ENCODE peak calls at places on chromosomes 6 and 20, in eight cellular contexts. One of them, this sample, is unnamed. For H3K4me1, the result is how much of the 10 kb centered on the place peaks cover.

GRCh38 chr6:20946037-20946436 is 411.8 kb downstream of the CDKAL1 start:
- DNase-seq in tibial artery: no peak
- DNase-seq in tibial nerve: no peak
- DNase-seq in left ventricle myocardium inferior: no peak
- DNase-seq in hepatocyte: no peak
- DNase-seq in mucosa of descending colon: no peak
- DNase-seq in lower lobe of right lung: no peak
- DNase-seq in esophagus squamous epithelium: no peak
- DNase-seq in this sample: no peak

GRCh38 chr6:47714802-47715201 is 16.4 kb downstream of the ADGRF4 start:
- DNase-seq in tibial artery: no peak
- DNase-seq in tibial nerve: no peak
- DNase-seq in left ventricle myocardium inferior: no peak
- DNase-seq in hepatocyte: no peak
- DNase-seq in mucosa of descending colon: no peak
- DNase-seq in lower lobe of right lung: no peak
- DNase-seq in esophagus squamous epithelium: no peak
- DNase-seq in this sample: no peak

GRCh38 chr20:63210011-63210605 is 5.8 kb downstream of the YTHDF1 start:
- DNase-seq in tibial artery: no peak
- DNase-seq in tibial nerve: no peak
- DNase-seq in left ventricle myocardium inferior: no peak
- DNase-seq in hepatocyte: no peak
- DNase-seq in mucosa of descending colon: no peak
- DNase-seq in lower lobe of right lung: no peak
- DNase-seq in esophagus squamous epithelium: no peak
- DNase-seq in this sample: no peak

GRCh38 chr6:105263685-105264298 is 84.0 kb upstream of the POPDC3 start:
- DNase-seq in tibial artery: no peak
- DNase-seq in tibial nerve: no peak
- DNase-seq in left ventricle myocardium inferior: no peak
- DNase-seq in hepatocyte: no peak
- DNase-seq in mucosa of descending colon: no peak
- DNase-seq in lower lobe of right lung: no peak
- DNase-seq in esophagus squamous epithelium: no peak
- DNase-seq in this sample: no peak

GRCh38 chr6:43476744-43477143 is 626 bp upstream of the TJAP1 start:
- DNase-seq in tibial artery: no peak
- DNase-seq in tibial nerve: no peak
- DNase-seq in left ventricle myocardium inferior: no peak
- DNase-seq in hepatocyte: no peak
- DNase-seq in mucosa of descending colon: no peak
- DNase-seq in lower lobe of right lung: no peak
- DNase-seq in esophagus squamous epithelium: no peak
- DNase-seq in this sample: no peak

GRCh38 chr6:90131614-90132423 is 164.8 kb downstream of the BACH2 start:
- DNase-seq in tibial artery: no peak
- DNase-seq in tibial nerve: peak
- DNase-seq in left ventricle myocardium inferior: peak
- DNase-seq in hepatocyte: no peak
- DNase-seq in mucosa of descending colon: peak
- DNase-seq in lower lobe of right lung: no peak
- DNase-seq in esophagus squamous epithelium: no peak
- DNase-seq in this sample: no peak

GRCh38 chr6:24951831-24952299 is 16.1 kb upstream of the RIPOR2 start:
- DNase-seq in tibial artery: peak
- DNase-seq in tibial nerve: peak
- DNase-seq in left ventricle myocardium inferior: no peak
- DNase-seq in hepatocyte: no peak
- DNase-seq in mucosa of descending colon: peak
- DNase-seq in lower lobe of right lung: peak
- DNase-seq in esophagus squamous epithelium: peak
- DNase-seq in this sample: no peak

GRCh38 chr20:64107736-64108457 is 532 bp upstream of the NPBWR2 start:
- DNase-seq in tibial artery: no peak
- DNase-seq in tibial nerve: no peak
- DNase-seq in left ventricle myocardium inferior: peak
- DNase-seq in hepatocyte: no peak
- DNase-seq in mucosa of descending colon: no peak
- DNase-seq in lower lobe of right lung: peak
- DNase-seq in esophagus squamous epithelium: no peak
- DNase-seq in this sample: no peak

GRCh38 chr6:111823831-111824607 is 49.2 kb downstream of the FYN start:
- DNase-seq in tibial artery: no peak
- DNase-seq in tibial nerve: peak
- DNase-seq in left ventricle myocardium inferior: no peak
- DNase-seq in hepatocyte: no peak
- DNase-seq in mucosa of descending colon: no peak
- DNase-seq in lower lobe of right lung: no peak
- DNase-seq in esophagus squamous epithelium: no peak
- DNase-seq in this sample: no peak

GRCh38 chr20:20410678-20411077 is 42.8 kb downstream of the INSM1 start:
- DNase-seq in tibial artery: no peak
- DNase-seq in tibial nerve: no peak
- DNase-seq in left ventricle myocardium inferior: peak
- DNase-seq in hepatocyte: peak
- DNase-seq in mucosa of descending colon: peak
- DNase-seq in lower lobe of right lung: no peak
- DNase-seq in esophagus squamous epithelium: no peak
- DNase-seq in this sample: peak

GRCh38 chr6:7910298-7910653 is 312 bp downstream of the TXNDC5 start:
- DNase-seq in tibial artery: no peak
- DNase-seq in tibial nerve: no peak
- DNase-seq in left ventricle myocardium inferior: no peak
- DNase-seq in hepatocyte: no peak
- DNase-seq in mucosa of descending colon: no peak
- DNase-seq in lower lobe of right lung: no peak
- DNase-seq in esophagus squamous epithelium: no peak
- DNase-seq in this sample: no peak

GRCh38 chr6:74607934-74608333 is 597.9 kb downstream of the COL12A1 start:
- DNase-seq in tibial artery: no peak
- DNase-seq in tibial nerve: no peak
- DNase-seq in left ventricle myocardium inferior: no peak
- DNase-seq in hepatocyte: no peak
- DNase-seq in mucosa of descending colon: no peak
- DNase-seq in lower lobe of right lung: no peak
- DNase-seq in esophagus squamous epithelium: no peak
- DNase-seq in this sample: no peak

GRCh38 chr20:11235058-11235457 is 561.3 kb upstream of the JAG1 start:
- DNase-seq in tibial artery: no peak
- DNase-seq in tibial nerve: no peak
- DNase-seq in left ventricle myocardium inferior: no peak
- DNase-seq in hepatocyte: no peak
- DNase-seq in mucosa of descending colon: no peak
- DNase-seq in lower lobe of right lung: no peak
- DNase-seq in esophagus squamous epithelium: no peak
- DNase-seq in this sample: no peak

GRCh38 chr6:44548319-44548718 is 160.8 kb downstream of the CDC5L start:
- DNase-seq in tibial artery: no peak
- DNase-seq in tibial nerve: no peak
- DNase-seq in left ventricle myocardium inferior: no peak
- DNase-seq in hepatocyte: no peak
- DNase-seq in mucosa of descending colon: no peak
- DNase-seq in lower lobe of right lung: no peak
- DNase-seq in esophagus squamous epithelium: no peak
- DNase-seq in this sample: no peak

GRCh38 chr20:58549681-58550542 is 34.7 kb upstream of the APCDD1L start:
- DNase-seq in tibial artery: no peak
- DNase-seq in tibial nerve: no peak
- DNase-seq in left ventricle myocardium inferior: no peak
- DNase-seq in hepatocyte: no peak
- DNase-seq in mucosa of descending colon: no peak
- DNase-seq in lower lobe of right lung: no peak
- DNase-seq in esophagus squamous epithelium: no peak
- DNase-seq in this sample: no peak

GRCh38 chr6:11911535-11911934 is 100.6 kb upstream of the HIVEP1 start:
- DNase-seq in tibial artery: no peak
- DNase-seq in tibial nerve: no peak
- DNase-seq in left ventricle myocardium inferior: no peak
- DNase-seq in hepatocyte: no peak
- DNase-seq in mucosa of descending colon: no peak
- DNase-seq in lower lobe of right lung: no peak
- DNase-seq in esophagus squamous epithelium: no peak
- DNase-seq in this sample: no peak

GRCh38 chr6:50713977-50714486 is 706 bp downstream of the TFAP2D start:
- DNase-seq in tibial artery: no peak
- DNase-seq in tibial nerve: no peak
- DNase-seq in left ventricle myocardium inferior: no peak
- DNase-seq in hepatocyte: no peak
- DNase-seq in mucosa of descending colon: no peak
- DNase-seq in lower lobe of right lung: no peak
- DNase-seq in esophagus squamous epithelium: no peak
- DNase-seq in this sample: no peak

GRCh38 chr6:69732640-69733039 is 64.2 kb downstream of the LMBRD1 start:
- DNase-seq in tibial artery: no peak
- DNase-seq in tibial nerve: no peak
- DNase-seq in left ventricle myocardium inferior: no peak
- DNase-seq in hepatocyte: peak
- DNase-seq in mucosa of descending colon: no peak
- DNase-seq in lower lobe of right lung: no peak
- DNase-seq in esophagus squamous epithelium: no peak
- DNase-seq in this sample: no peak

GRCh38 chr6:123715243-123715863 is 78.6 kb upstream of the TRDN start:
- DNase-seq in tibial artery: no peak
- DNase-seq in tibial nerve: peak
- DNase-seq in left ventricle myocardium inferior: no peak
- DNase-seq in hepatocyte: peak
- DNase-seq in mucosa of descending colon: peak
- DNase-seq in lower lobe of right lung: no peak
- DNase-seq in esophagus squamous epithelium: no peak
- DNase-seq in this sample: peak

GRCh38 chr6:125140808-125141207 is 12.8 kb upstream of the TPD52L1 start:
- DNase-seq in tibial artery: no peak
- DNase-seq in tibial nerve: no peak
- DNase-seq in left ventricle myocardium inferior: no peak
- DNase-seq in hepatocyte: no peak
- DNase-seq in mucosa of descending colon: no peak
- DNase-seq in lower lobe of right lung: no peak
- DNase-seq in esophagus squamous epithelium: no peak
- DNase-seq in this sample: no peak

GRCh38 chr20:32336918-32337347 is 21.2 kb upstream of the ASXL1 start:
- DNase-seq in tibial artery: no peak
- DNase-seq in tibial nerve: peak
- DNase-seq in left ventricle myocardium inferior: no peak
- DNase-seq in hepatocyte: peak
- DNase-seq in mucosa of descending colon: peak
- DNase-seq in lower lobe of right lung: no peak
- DNase-seq in esophagus squamous epithelium: no peak
- DNase-seq in this sample: no peak

GRCh38 chr6:89792881-89793280 is 26.7 kb downstream of the MDN1 start:
- DNase-seq in tibial artery: no peak
- DNase-seq in tibial nerve: no peak
- DNase-seq in left ventricle myocardium inferior: no peak
- DNase-seq in hepatocyte: peak
- DNase-seq in mucosa of descending colon: peak
- DNase-seq in lower lobe of right lung: no peak
- DNase-seq in esophagus squamous epithelium: no peak
- DNase-seq in this sample: peak

GRCh38 chr20:35359335-35359997 is 52.3 kb downstream of the UQCC1 start:
- DNase-seq in tibial artery: no peak
- DNase-seq in tibial nerve: no peak
- DNase-seq in left ventricle myocardium inferior: no peak
- DNase-seq in hepatocyte: no peak
- DNase-seq in mucosa of descending colon: no peak
- DNase-seq in lower lobe of right lung: no peak
- DNase-seq in esophagus squamous epithelium: no peak
- DNase-seq in this sample: no peak

GRCh38 chr6:133300896-133301295 is 59.7 kb downstream of the EYA4 start:
- DNase-seq in tibial artery: no peak
- DNase-seq in tibial nerve: no peak
- DNase-seq in left ventricle myocardium inferior: no peak
- DNase-seq in hepatocyte: no peak
- DNase-seq in mucosa of descending colon: no peak
- DNase-seq in lower lobe of right lung: no peak
- DNase-seq in esophagus squamous epithelium: no peak
- DNase-seq in this sample: no peak

GRCh38 chr6:23505021-23505420 is 621.0 kb upstream of the NRSN1 start:
- DNase-seq in tibial artery: no peak
- DNase-seq in tibial nerve: no peak
- DNase-seq in left ventricle myocardium inferior: no peak
- DNase-seq in hepatocyte: no peak
- DNase-seq in mucosa of descending colon: no peak
- DNase-seq in lower lobe of right lung: no peak
- DNase-seq in esophagus squamous epithelium: no peak
- DNase-seq in this sample: no peak

GRCh38 chr20:9920908-9921307 is 82.0 kb upstream of the PAK5 start:
- DNase-seq in tibial artery: no peak
- DNase-seq in tibial nerve: no peak
- DNase-seq in left ventricle myocardium inferior: no peak
- DNase-seq in hepatocyte: no peak
- DNase-seq in mucosa of descending colon: no peak
- DNase-seq in lower lobe of right lung: no peak
- DNase-seq in esophagus squamous epithelium: no peak
- DNase-seq in this sample: no peak

GRCh38 chr6:27771240-27771639 is 141.0 kb downstream of the OR2B2 start:
- DNase-seq in tibial artery: no peak
- DNase-seq in tibial nerve: no peak
- DNase-seq in left ventricle myocardium inferior: no peak
- DNase-seq in hepatocyte: no peak
- DNase-seq in mucosa of descending colon: no peak
- DNase-seq in lower lobe of right lung: no peak
- DNase-seq in esophagus squamous epithelium: no peak
- DNase-seq in this sample: no peak

GRCh38 chr6:35203152-35203670 is 10.5 kb upstream of the SCUBE3 start:
- DNase-seq in tibial artery: no peak
- DNase-seq in tibial nerve: no peak
- DNase-seq in left ventricle myocardium inferior: no peak
- DNase-seq in hepatocyte: no peak
- DNase-seq in mucosa of descending colon: no peak
- DNase-seq in lower lobe of right lung: no peak
- DNase-seq in esophagus squamous epithelium: no peak
- DNase-seq in this sample: no peak
- H3K4me1 ChIP-seq in tibial artery: under half
- H3K4me1 ChIP-seq in tibial nerve: under half
- H3K4me1 ChIP-seq in left ventricle myocardium inferior: under half
- H3K4me1 ChIP-seq in hepatocyte: under half
- H3K4me1 ChIP-seq in mucosa of descending colon: under half
- H3K4me1 ChIP-seq in lower lobe of right lung: under half
- H3K4me1 ChIP-seq in esophagus squamous epithelium: under half
- H3K4me1 ChIP-seq in this sample: under half

GRCh38 chr6:168765710-168766109 is 324.7 kb downstream of the SMOC2 start:
- DNase-seq in tibial artery: no peak
- DNase-seq in tibial nerve: no peak
- DNase-seq in left ventricle myocardium inferior: no peak
- DNase-seq in hepatocyte: no peak
- DNase-seq in mucosa of descending colon: no peak
- DNase-seq in lower lobe of right lung: no peak
- DNase-seq in esophagus squamous epithelium: no peak
- DNase-seq in this sample: no peak
- TF ChIP-seq CTCF in tibial artery: no peak
- TF ChIP-seq CTCF in tibial nerve: no peak
- TF ChIP-seq CTCF in left ventricle myocardium inferior: no peak
- TF ChIP-seq CTCF in hepatocyte: no peak
- TF ChIP-seq CTCF in mucosa of descending colon: no peak
- TF ChIP-seq CTCF in lower lobe of right lung: no peak
- TF ChIP-seq CTCF in esophagus squamous epithelium: no peak
- TF ChIP-seq CTCF in this sample: no peak

GRCh38 chr6:119351005-119351394 is 1.4 kb upstream of the MAN1A1 start:
- DNase-seq in tibial artery: no peak
- DNase-seq in tibial nerve: no peak
- DNase-seq in left ventricle myocardium inferior: no peak
- DNase-seq in hepatocyte: peak
- DNase-seq in mucosa of descending colon: no peak
- DNase-seq in lower lobe of right lung: no peak
- DNase-seq in esophagus squamous epithelium: no peak
- DNase-seq in this sample: no peak
- H3K4me3 ChIP-seq in tibial artery: peak
- H3K4me3 ChIP-seq in tibial nerve: peak
- H3K4me3 ChIP-seq in left ventricle myocardium inferior: peak
- H3K4me3 ChIP-seq in hepatocyte: peak
- H3K4me3 ChIP-seq in mucosa of descending colon: peak
- H3K4me3 ChIP-seq in lower lobe of right lung: peak
- H3K4me3 ChIP-seq in esophagus squamous epithelium: peak
- H3K4me3 ChIP-seq in this sample: peak

GRCh38 chr6:107660839-107661238 is 163.3 kb downstream of the SCML4 start:
- DNase-seq in tibial artery: no peak
- DNase-seq in tibial nerve: no peak
- DNase-seq in left ventricle myocardium inferior: no peak
- DNase-seq in hepatocyte: no peak
- DNase-seq in mucosa of descending colon: no peak
- DNase-seq in lower lobe of right lung: no peak
- DNase-seq in esophagus squamous epithelium: no peak
- DNase-seq in this sample: no peak
- H3K4me1 ChIP-seq in tibial artery: under half
- H3K4me1 ChIP-seq in tibial nerve: under half
- H3K4me1 ChIP-seq in left ventricle myocardium inferior: under half
- H3K4me1 ChIP-seq in hepatocyte: under half
- H3K4me1 ChIP-seq in mucosa of descending colon: under half
- H3K4me1 ChIP-seq in lower lobe of right lung: under half
- H3K4me1 ChIP-seq in esophagus squamous epithelium: under half
- H3K4me1 ChIP-seq in this sample: under half